ENCODE peak calls at places on chromosomes 11 and 22, in nine cellular contexts. K is A549, Y is uterus, D is HepG2, B is right lobe of liver, S is stomach, U is NB4, W is sigmoid colon, C is tibial nerve. G is an unnamed sample.

GRCh38 chr22:42299586-42300285 is 29.3 kb upstream of the TCF20 start:
- DNase-seq in K (no peak), Y (no peak), D (no peak), B (no peak), S (peak; percentile 34), U (peak; percentile 74), W (no peak), C (no peak), G (no peak)

GRCh38 chr11:120432056-120433018 is 79.2 kb upstream of the GRIK4 start:
- DNase-seq in K (peak; percentile 38), Y (peak; percentile 50), D (peak; percentile 51), B (no peak), S (no peak), U (peak; percentile 69), W (no peak), C (no peak), G (no peak)

GRCh38 chr11:62201376-62201775 is 7.1 kb upstream of the SCGB2A1 start:
- DNase-seq in K (no peak), Y (no peak), D (no peak), B (no peak), S (no peak), U (no peak), W (no peak), C (no peak), G (no peak)

GRCh38 chr11:112343368-112344039 is 82.8 kb upstream of the PLET1 start:
- DNase-seq in K (no peak), Y (no peak), D (no peak), B (peak; percentile 31), S (no peak), U (no peak), W (no peak), C (no peak), G (no peak)

GRCh38 chr11:72553748-72554147 is 119.4 kb upstream of the CLPB start:
- DNase-seq in K (no peak), Y (no peak), D (no peak), B (no peak), S (no peak), U (peak; percentile 74), W (no peak), C (no peak), G (no peak)

GRCh38 chr11:93821617-93822016 is 28.8 kb downstream of the VSTM5 start:
- DNase-seq in K (no peak), Y (no peak), D (peak; percentile 29), B (no peak), S (no peak), U (no peak), W (no peak), C (no peak), G (no peak)

GRCh38 chr11:117747892-117748291 is 49.1 kb downstream of the DSCAML1 start:
- DNase-seq in K (no peak), Y (no peak), D (no peak), B (no peak), S (no peak), U (no peak), W (no peak), C (no peak), G (no peak)

GRCh38 chr11:2084721-2085120 is 54.5 kb downstream of the IGF2 start:
- DNase-seq in K (no peak), Y (no peak), D (no peak), B (peak; percentile 23), S (peak; percentile 8), U (no peak), W (peak; percentile 8), C (no peak), G (no peak)

GRCh38 chr11:69521461-69521860 is 40.0 kb downstream of the LINC01488 start:
- DNase-seq in K (no peak), Y (no peak), D (no peak), B (no peak), S (no peak), U (no peak), W (no peak), C (no peak), G (no peak)

GRCh38 chr22:17057959-17058814 is 26.6 kb upstream of the IL17RA start:
- DNase-seq in K (peak; percentile 37), Y (peak; percentile 47), D (peak; percentile 57), B (peak; percentile 63), S (peak; percentile 75), U (peak; percentile 59), W (peak; percentile 74), C (peak; percentile 55), G (peak; percentile 43)

GRCh38 chr11:112525844-112526590 is 265.4 kb upstream of the PLET1 start:
- DNase-seq in K (no peak), Y (no peak), D (no peak), B (no peak), S (no peak), U (no peak), W (no peak), C (no peak), G (no peak)

GRCh38 chr11:11229691-11230090 is 123.4 kb downstream of the CSNK2A3 start:
- DNase-seq in K (no peak), Y (no peak), D (no peak), B (no peak), S (no peak), U (no peak), W (no peak), C (no peak), G (no peak)

GRCh38 chr11:119205080-119205479 is 1.1 kb upstream of the CBL start:
- DNase-seq in K (no peak), Y (no peak), D (no peak), B (no peak), S (no peak), U (peak; percentile 78), W (no peak), C (no peak), G (no peak)

GRCh38 chr22:20116376-20116950 is 559 bp downstream of the RANBP1 start:
- DNase-seq in K (no peak), Y (no peak), D (no peak), B (no peak), S (no peak), U (no peak), W (peak; percentile 73), C (no peak), G (no peak)

GRCh38 chr11:133382217-133382746 is 150.0 kb downstream of the OPCML start:
- DNase-seq in K (no peak), Y (no peak), D (no peak), B (no peak), S (no peak), U (no peak), W (no peak), C (no peak), G (no peak)

GRCh38 chr11:71323876-71324526 is 71.6 kb upstream of the SHANK2 start:
- DNase-seq in K (no peak), Y (no peak), D (no peak), B (peak; percentile 28), S (no peak), U (no peak), W (peak; percentile 42), C (no peak), G (no peak)

GRCh38 chr11:71452354-71453020 is 516 bp upstream of the NADSYN1 start:
- DNase-seq in K (no peak), Y (peak; percentile 52), D (peak; percentile 11), B (peak; percentile 76), S (peak; percentile 63), U (peak; percentile 85), W (peak; percentile 77), C (no peak), G (no peak)

GRCh38 chr11:9575531-9576240 is 2.2 kb downstream of the WEE1 start:
- DNase-seq in K (no peak), Y (no peak), D (no peak), B (no peak), S (no peak), U (no peak), W (no peak), C (no peak), G (no peak)

GRCh38 chr22:22721681-22722309 is 77.4 kb downstream of the GGTLC2 start:
- DNase-seq in K (no peak), Y (no peak), D (no peak), B (no peak), S (no peak), U (peak; percentile 66), W (no peak), C (no peak), G (no peak)

GRCh38 chr11:47907499-47907898 is 59.3 kb upstream of the NUP160 start:
- DNase-seq in K (no peak), Y (peak; percentile 36), D (no peak), B (no peak), S (no peak), U (no peak), W (no peak), C (no peak), G (no peak)

GRCh38 chr22:38489142-38489541 is 17.0 kb downstream of the DDX17 start:
- DNase-seq in K (no peak), Y (no peak), D (no peak), B (no peak), S (no peak), U (no peak), W (no peak), C (no peak), G (no peak)
- TF ChIP-seq POLR2A in K (no peak), Y (no peak), D (no peak), B (no peak), S (no peak), U (no peak), W (no peak), C (no peak), G (no peak)

DNA sequence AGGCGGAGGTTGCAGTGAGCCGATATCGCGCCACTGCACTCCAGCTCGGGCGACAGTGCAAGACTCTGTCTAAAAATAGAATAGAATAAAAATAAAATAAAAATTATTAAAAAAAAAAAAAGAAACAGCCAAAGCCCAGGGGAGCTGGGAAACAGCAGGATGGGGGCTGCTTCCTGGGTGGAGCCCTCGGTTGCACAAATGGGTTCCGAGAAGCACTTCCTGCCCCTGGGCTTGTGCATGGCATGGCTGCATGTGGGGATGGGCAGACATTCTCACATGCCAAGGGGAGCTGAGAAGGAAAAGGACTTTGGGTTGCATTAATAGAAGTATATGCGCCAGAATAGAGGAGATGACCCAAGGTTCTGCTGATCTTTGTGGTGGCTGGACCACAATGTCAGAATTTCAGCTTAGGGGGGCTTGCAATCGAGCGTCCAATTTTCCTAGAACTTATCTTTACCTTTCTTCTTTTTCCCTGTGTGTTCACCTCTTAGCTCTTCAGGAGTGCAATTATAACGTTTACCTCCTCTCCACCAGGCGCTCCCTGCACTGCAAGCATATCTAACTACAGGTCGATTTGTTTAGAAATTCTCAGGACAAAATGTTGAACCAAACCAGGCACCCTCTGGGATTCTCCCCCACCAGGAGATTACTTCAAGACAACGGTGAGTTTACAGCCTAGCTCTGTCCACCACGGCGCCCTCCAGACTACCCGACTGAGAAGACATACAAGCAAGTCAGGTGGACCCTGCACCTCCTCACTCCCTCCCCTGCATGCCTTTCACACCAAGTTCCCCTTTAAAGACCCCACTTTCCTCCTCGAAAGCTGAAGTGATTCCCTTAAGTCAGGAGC is 53.2 kb downstream of the SHISAL1 start:
- DNase-seq in K (no peak), Y (peak; percentile 2), D (no peak), B (peak; percentile 31), S (no peak), U (no peak), W (peak; percentile 34), C (no peak), G (no peak)
- TF ChIP-seq POLR2A in K (no peak), Y (no peak), D (no peak), B (no peak), S (no peak), U (no peak), W (no peak), C (no peak), G (no peak)

GRCh38 chr22:48210812-48211211 is 1448.4 kb downstream of the TBC1D22A start:
- DNase-seq in K (no peak), Y (no peak), D (no peak), B (no peak), S (no peak), U (no peak), W (no peak), C (no peak), G (no peak)
- TF ChIP-seq POLR2A in K (no peak), Y (no peak), D (no peak), B (no peak), S (no peak), U (no peak), W (no peak), C (no peak), G (no peak)

GRCh38 chr22:39244496-39245129 is at the start of gene PDGFB:
- DNase-seq in K (no peak), Y (no peak), D (no peak), B (no peak), S (peak; percentile 61), U (peak; percentile 59), W (no peak), C (no peak), G (no peak)
- TF ChIP-seq POLR2A in K (peak; percentile 31), Y (peak; percentile 18), D (peak; percentile 37), B (peak; percentile 54), S (no peak), U (no peak), W (peak; percentile 31), C (peak; percentile 47), G (no peak)